ENCODE peak calls at places on chromosomes 13 and 19, in eight cellular contexts. One of them, this sample, is unnamed.

GRCh38 chr19:8592231-8593009 is 15.2 kb upstream of the MYO1F start:
- DNase-seq in PC-3: peak; percentile 33
- DNase-seq in heart left ventricle: peak; percentile 92
- DNase-seq in testis: peak; percentile 98
- DNase-seq in WERI-Rb-1: peak; percentile 96
- DNase-seq in progenitor cell of endocrine pancreas: peak; percentile 94
- DNase-seq in fibroblast of pulmonary artery: peak; percentile 98
- DNase-seq in endothelial cell: peak; percentile 99
- DNase-seq in this sample: peak; percentile 98

GRCh38 chr13:85724554-85725432 is 74.4 kb downstream of the SLITRK6 start:
- DNase-seq in PC-3: peak; percentile 76
- DNase-seq in progenitor cell of endocrine pancreas: no peak
- DNase-seq in heart left ventricle: no peak
- DNase-seq in endothelial cell: no peak
- DNase-seq in WERI-Rb-1: no peak
- DNase-seq in fibroblast of pulmonary artery: no peak
- DNase-seq in testis: peak; percentile 15
- DNase-seq in this sample: no peak

GRCh38 chr19:52602931-52603330 is 32.8 kb downstream of the ZNF701 start:
- DNase-seq in PC-3: peak; percentile 52
- DNase-seq in progenitor cell of endocrine pancreas: no peak
- DNase-seq in heart left ventricle: no peak
- DNase-seq in fibroblast of pulmonary artery: no peak
- DNase-seq in WERI-Rb-1: no peak
- DNase-seq in testis: no peak
- DNase-seq in endothelial cell: no peak
- DNase-seq in this sample: no peak

GRCh38 chr13:80010846-80011245 is 330.1 kb downstream of the SPRY2 start:
- DNase-seq in progenitor cell of endocrine pancreas: no peak
- DNase-seq in PC-3: no peak
- DNase-seq in WERI-Rb-1: no peak
- DNase-seq in testis: no peak
- DNase-seq in heart left ventricle: no peak
- DNase-seq in fibroblast of pulmonary artery: no peak
- DNase-seq in endothelial cell: no peak
- DNase-seq in this sample: no peak

GRCh38 chr13:90008707-90009149 is 1338.8 kb upstream of the MIR17HG start:
- DNase-seq in WERI-Rb-1: no peak
- DNase-seq in fibroblast of pulmonary artery: no peak
- DNase-seq in progenitor cell of endocrine pancreas: no peak
- DNase-seq in endothelial cell: no peak
- DNase-seq in heart left ventricle: no peak
- DNase-seq in PC-3: no peak
- DNase-seq in testis: no peak
- DNase-seq in this sample: no peak

GRCh38 chr13:41644742-41645141 is 187.4 kb downstream of the RGCC start:
- DNase-seq in heart left ventricle: no peak
- DNase-seq in WERI-Rb-1: no peak
- DNase-seq in fibroblast of pulmonary artery: no peak
- DNase-seq in progenitor cell of endocrine pancreas: no peak
- DNase-seq in testis: no peak
- DNase-seq in endothelial cell: no peak
- DNase-seq in PC-3: no peak
- DNase-seq in this sample: no peak

GRCh38 chr13:40438999-40439797 is 227.2 kb downstream of the FOXO1 start:
- DNase-seq in testis: peak; percentile 15
- DNase-seq in PC-3: no peak
- DNase-seq in progenitor cell of endocrine pancreas: no peak
- DNase-seq in WERI-Rb-1: no peak
- DNase-seq in heart left ventricle: no peak
- DNase-seq in fibroblast of pulmonary artery: peak; percentile 56
- DNase-seq in endothelial cell: no peak
- DNase-seq in this sample: no peak

GRCh38 chr19:9667898-9668297 is 7.0 kb downstream of the ZNF562 start:
- DNase-seq in fibroblast of pulmonary artery: no peak
- DNase-seq in WERI-Rb-1: no peak
- DNase-seq in testis: no peak
- DNase-seq in progenitor cell of endocrine pancreas: no peak
- DNase-seq in endothelial cell: no peak
- DNase-seq in heart left ventricle: no peak
- DNase-seq in PC-3: no peak
- DNase-seq in this sample: no peak

GRCh38 chr13:49499889-49500660 is 4.3 kb downstream of the PHF11 start:
- DNase-seq in WERI-Rb-1: no peak
- DNase-seq in PC-3: peak; percentile 46
- DNase-seq in fibroblast of pulmonary artery: peak; percentile 58
- DNase-seq in progenitor cell of endocrine pancreas: no peak
- DNase-seq in endothelial cell: no peak
- DNase-seq in testis: no peak
- DNase-seq in heart left ventricle: no peak
- DNase-seq in this sample: no peak

GRCh38 chr19:10486551-10486950 is 16.6 kb downstream of the KEAP1 start:
- DNase-seq in heart left ventricle: no peak
- DNase-seq in testis: no peak
- DNase-seq in WERI-Rb-1: no peak
- DNase-seq in endothelial cell: no peak
- DNase-seq in fibroblast of pulmonary artery: no peak
- DNase-seq in PC-3: no peak
- DNase-seq in progenitor cell of endocrine pancreas: no peak
- DNase-seq in this sample: no peak

GRCh38 chr13:22569830-22570229 is 610.9 kb upstream of the SGCG start:
- DNase-seq in PC-3: no peak
- DNase-seq in fibroblast of pulmonary artery: no peak
- DNase-seq in testis: no peak
- DNase-seq in progenitor cell of endocrine pancreas: no peak
- DNase-seq in WERI-Rb-1: no peak
- DNase-seq in endothelial cell: no peak
- DNase-seq in heart left ventricle: no peak
- DNase-seq in this sample: no peak

GRCh38 chr13:109955598-109955997 is 169.2 kb upstream of the IRS2 start:
- DNase-seq in PC-3: no peak
- DNase-seq in progenitor cell of endocrine pancreas: no peak
- DNase-seq in testis: peak; percentile 25
- DNase-seq in endothelial cell: no peak
- DNase-seq in fibroblast of pulmonary artery: peak; percentile 65
- DNase-seq in heart left ventricle: no peak
- DNase-seq in WERI-Rb-1: no peak
- DNase-seq in this sample: no peak

GRCh38 chr13:43006893-43007631 is 15.0 kb upstream of the EPSTI1 start:
- DNase-seq in testis: no peak
- DNase-seq in PC-3: peak; percentile 65
- DNase-seq in endothelial cell: no peak
- DNase-seq in fibroblast of pulmonary artery: peak; percentile 46
- DNase-seq in progenitor cell of endocrine pancreas: no peak
- DNase-seq in heart left ventricle: no peak
- DNase-seq in WERI-Rb-1: no peak
- DNase-seq in this sample: no peak

GRCh38 chr19:36128392-36128736 is 11.5 kb upstream of the CAPNS1 start:
- DNase-seq in heart left ventricle: no peak
- DNase-seq in progenitor cell of endocrine pancreas: no peak
- DNase-seq in WERI-Rb-1: peak; percentile 50
- DNase-seq in testis: no peak
- DNase-seq in PC-3: no peak
- DNase-seq in fibroblast of pulmonary artery: no peak
- DNase-seq in endothelial cell: no peak
- DNase-seq in this sample: no peak

GRCh38 chr19:35879770-35880317 is 11.5 kb downstream of the APLP1 start:
- DNase-seq in endothelial cell: peak; percentile 94
- DNase-seq in heart left ventricle: peak; percentile 92
- DNase-seq in fibroblast of pulmonary artery: peak; percentile 87
- DNase-seq in progenitor cell of endocrine pancreas: peak; percentile 84
- DNase-seq in PC-3: peak; percentile 87
- DNase-seq in WERI-Rb-1: peak; percentile 88
- DNase-seq in testis: peak; percentile 94
- DNase-seq in this sample: peak; percentile 62

GRCh38 chr19:12733369-12733896 is 1.1 kb downstream of the TRIR start:
- DNase-seq in fibroblast of pulmonary artery: peak; percentile 49
- DNase-seq in testis: peak; percentile 36
- DNase-seq in heart left ventricle: no peak
- DNase-seq in PC-3: peak; percentile 53
- DNase-seq in progenitor cell of endocrine pancreas: no peak
- DNase-seq in WERI-Rb-1: peak; percentile 58
- DNase-seq in endothelial cell: no peak
- DNase-seq in this sample: no peak

GRCh38 chr19:15426485-15427349 is 7.9 kb upstream of the AKAP8L start:
- DNase-seq in progenitor cell of endocrine pancreas: no peak
- DNase-seq in heart left ventricle: no peak
- DNase-seq in fibroblast of pulmonary artery: no peak
- DNase-seq in endothelial cell: no peak
- DNase-seq in PC-3: no peak
- DNase-seq in testis: peak; percentile 52
- DNase-seq in WERI-Rb-1: peak; percentile 42
- DNase-seq in this sample: no peak

GRCh38 chr13:83577183-83577582 is 305.1 kb downstream of the SLITRK1 start:
- DNase-seq in fibroblast of pulmonary artery: no peak
- DNase-seq in PC-3: no peak
- DNase-seq in endothelial cell: no peak
- DNase-seq in progenitor cell of endocrine pancreas: no peak
- DNase-seq in WERI-Rb-1: no peak
- DNase-seq in heart left ventricle: no peak
- DNase-seq in testis: no peak
- DNase-seq in this sample: no peak

GRCh38 chr13:86464193-86464592 is 665.0 kb upstream of the SLITRK6 start:
- DNase-seq in heart left ventricle: no peak
- DNase-seq in progenitor cell of endocrine pancreas: no peak
- DNase-seq in fibroblast of pulmonary artery: peak; percentile 1
- DNase-seq in testis: no peak
- DNase-seq in PC-3: peak; percentile 18
- DNase-seq in WERI-Rb-1: no peak
- DNase-seq in endothelial cell: no peak
- DNase-seq in this sample: no peak

GRCh38 chr13:106291006-106291405 is 244.5 kb downstream of the EFNB2 start:
- DNase-seq in WERI-Rb-1: no peak
- DNase-seq in PC-3: peak; percentile 84
- DNase-seq in testis: no peak
- DNase-seq in fibroblast of pulmonary artery: peak; percentile 50
- DNase-seq in heart left ventricle: no peak
- DNase-seq in progenitor cell of endocrine pancreas: no peak
- DNase-seq in endothelial cell: no peak
- DNase-seq in this sample: no peak

GRCh38 chr19:1574354-1574753 is 6.2 kb upstream of the MEX3D start:
- DNase-seq in progenitor cell of endocrine pancreas: no peak
- DNase-seq in PC-3: no peak
- DNase-seq in fibroblast of pulmonary artery: no peak
- DNase-seq in WERI-Rb-1: no peak
- DNase-seq in endothelial cell: no peak
- DNase-seq in testis: no peak
- DNase-seq in heart left ventricle: no peak
- DNase-seq in this sample: no peak

GRCh38 chr13:27954406-27954851 is 14.7 kb downstream of the CDX2 start:
- DNase-seq in testis: peak; percentile 75
- DNase-seq in progenitor cell of endocrine pancreas: no peak
- DNase-seq in WERI-Rb-1: peak; percentile 69
- DNase-seq in heart left ventricle: no peak
- DNase-seq in fibroblast of pulmonary artery: peak; percentile 13
- DNase-seq in endothelial cell: no peak
- DNase-seq in PC-3: peak; percentile 29
- DNase-seq in this sample: no peak

GRCh38 chr13:101332583-101332982 is 83.7 kb downstream of the NALCN start:
- DNase-seq in PC-3: no peak
- DNase-seq in testis: no peak
- DNase-seq in endothelial cell: no peak
- DNase-seq in heart left ventricle: no peak
- DNase-seq in progenitor cell of endocrine pancreas: no peak
- DNase-seq in WERI-Rb-1: no peak
- DNase-seq in fibroblast of pulmonary artery: no peak
- DNase-seq in this sample: no peak

GRCh38 chr13:64186503-64186902 is 2770.9 kb upstream of the PCDH20 start:
- DNase-seq in endothelial cell: no peak
- DNase-seq in PC-3: no peak
- DNase-seq in progenitor cell of endocrine pancreas: no peak
- DNase-seq in fibroblast of pulmonary artery: peak; percentile 23
- DNase-seq in WERI-Rb-1: no peak
- DNase-seq in heart left ventricle: no peak
- DNase-seq in testis: no peak
- DNase-seq in this sample: no peak

GRCh38 chr13:95367309-95367843 is 66.1 kb upstream of the ABCC4 start:
- DNase-seq in testis: no peak
- DNase-seq in WERI-Rb-1: no peak
- DNase-seq in endothelial cell: no peak
- DNase-seq in PC-3: no peak
- DNase-seq in heart left ventricle: no peak
- DNase-seq in progenitor cell of endocrine pancreas: no peak
- DNase-seq in fibroblast of pulmonary artery: no peak
- DNase-seq in this sample: no peak

GRCh38 chr19:44582581-44583265 is 30.6 kb upstream of the IGSF23 start:
- DNase-seq in endothelial cell: peak; percentile 35
- DNase-seq in progenitor cell of endocrine pancreas: no peak
- DNase-seq in testis: peak; percentile 41
- DNase-seq in PC-3: peak; percentile 37
- DNase-seq in fibroblast of pulmonary artery: peak; percentile 48
- DNase-seq in heart left ventricle: no peak
- DNase-seq in WERI-Rb-1: peak; percentile 53
- DNase-seq in this sample: no peak
- TF ChIP-seq CTCF in endothelial cell: peak; percentile 67
- TF ChIP-seq CTCF in progenitor cell of endocrine pancreas: peak; percentile 62
- TF ChIP-seq CTCF in testis: no peak
- TF ChIP-seq CTCF in PC-3: peak; percentile 59
- TF ChIP-seq CTCF in fibroblast of pulmonary artery: peak; percentile 76
- TF ChIP-seq CTCF in heart left ventricle: peak; percentile 62
- TF ChIP-seq CTCF in WERI-Rb-1: peak; percentile 85
- TF ChIP-seq CTCF in this sample: peak; percentile 11

DNA sequence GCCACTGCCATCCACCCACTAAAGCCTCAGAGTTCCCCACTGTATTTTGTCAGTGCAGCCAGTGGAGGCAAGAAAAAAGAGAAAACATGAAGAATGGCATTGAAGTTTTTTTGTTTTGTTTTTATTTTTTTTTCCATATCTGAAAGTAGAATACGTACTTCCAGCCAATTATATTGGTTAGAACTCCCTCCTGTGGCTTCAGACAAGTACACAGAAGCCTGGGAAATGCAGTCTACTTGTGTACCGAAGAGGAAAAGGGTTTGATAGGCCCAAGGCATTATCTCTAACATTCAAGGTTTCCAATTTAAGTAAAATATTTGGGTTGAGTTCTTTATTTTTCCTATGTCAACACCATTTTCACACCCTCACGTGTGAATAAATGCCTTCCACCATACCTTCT is 696.2 kb upstream of the GPC6 start:
- DNase-seq in WERI-Rb-1: no peak
- DNase-seq in endothelial cell: no peak
- DNase-seq in fibroblast of pulmonary artery: peak; percentile 11
- DNase-seq in progenitor cell of endocrine pancreas: no peak
- DNase-seq in testis: no peak
- DNase-seq in heart left ventricle: no peak
- DNase-seq in PC-3: no peak
- DNase-seq in this sample: no peak
- TF ChIP-seq CTCF in WERI-Rb-1: no peak
- TF ChIP-seq CTCF in endothelial cell: no peak
- TF ChIP-seq CTCF in fibroblast of pulmonary artery: no peak
- TF ChIP-seq CTCF in progenitor cell of endocrine pancreas: peak; percentile 35
- TF ChIP-seq CTCF in testis: no peak
- TF ChIP-seq CTCF in heart left ventricle: no peak
- TF ChIP-seq CTCF in PC-3: no peak
- TF ChIP-seq CTCF in this sample: no peak

GRCh38 chr19:43371909-43372308 is 18.4 kb downstream of the CD177 start:
- DNase-seq in WERI-Rb-1: no peak
- DNase-seq in fibroblast of pulmonary artery: no peak
- DNase-seq in heart left ventricle: no peak
- DNase-seq in progenitor cell of endocrine pancreas: no peak
- DNase-seq in testis: no peak
- DNase-seq in endothelial cell: no peak
- DNase-seq in PC-3: no peak
- DNase-seq in this sample: no peak
- TF ChIP-seq CTCF in WERI-Rb-1: no peak
- TF ChIP-seq CTCF in fibroblast of pulmonary artery: no peak
- TF ChIP-seq CTCF in heart left ventricle: no peak
- TF ChIP-seq CTCF in progenitor cell of endocrine pancreas: no peak
- TF ChIP-seq CTCF in testis: no peak
- TF ChIP-seq CTCF in endothelial cell: no peak
- TF ChIP-seq CTCF in PC-3: no peak
- TF ChIP-seq CTCF in this sample: no peak

GRCh38 chr19:18672606-18673337 is 10.7 kb upstream of the CRTC1 start:
- DNase-seq in PC-3: no peak
- DNase-seq in progenitor cell of endocrine pancreas: no peak
- DNase-seq in WERI-Rb-1: peak; percentile 39
- DNase-seq in testis: no peak
- DNase-seq in heart left ventricle: no peak
- DNase-seq in fibroblast of pulmonary artery: peak; percentile 53
- DNase-seq in endothelial cell: no peak
- DNase-seq in this sample: no peak
- TF ChIP-seq CTCF in PC-3: peak; percentile 38
- TF ChIP-seq CTCF in progenitor cell of endocrine pancreas: no peak
- TF ChIP-seq CTCF in WERI-Rb-1: peak; percentile 45
- TF ChIP-seq CTCF in testis: no peak
- TF ChIP-seq CTCF in heart left ventricle: peak; percentile 29
- TF ChIP-seq CTCF in fibroblast of pulmonary artery: peak; percentile 39
- TF ChIP-seq CTCF in endothelial cell: no peak
- TF ChIP-seq CTCF in this sample: peak; percentile 29

This sample was measured in thoracic aorta.